ENCODE peak calls at places on chromosomes 11 and 22, in six cellular contexts. V is cardiac muscle cell, U is right cardiac atrium, C is MM.1S, L is colonic mucosa, Q is Karpas-422. I is an unnamed sample. For H3K4me1, the result is how much of the 10 kb centered on the place peaks cover.

GRCh38 chr11:86792150-86792549 is 8.2 kb upstream of the PRSS23 start:
- DNase-seq in Q (no peak), U (no peak), C (no peak), V (no peak), L (no peak), I (no peak)

GRCh38 chr11:1222491-1223345 is at the start of gene MUC5B:
- DNase-seq in U (peak), Q (no peak), L (peak), V (peak), C (no peak), I (no peak)

GRCh38 chr22:29336751-29337490 is 21.4 kb upstream of the RASL10A start:
- DNase-seq in L (no peak), U (no peak), Q (no peak), V (no peak), C (no peak), I (no peak)

GRCh38 chr22:31082606-31083376 is 1.7 kb downstream of the SMTN start:
- DNase-seq in Q (peak), L (peak), V (peak), U (peak), C (no peak), I (peak)

GRCh38 chr11:102114032-102114431 is 3.8 kb downstream of the YAP1 start:
- DNase-seq in L (no peak), Q (no peak), C (no peak), V (no peak), U (no peak), I (no peak)

GRCh38 chr22:20315337-20316216 is 4.3 kb downstream of the DGCR6L start:
- DNase-seq in C (no peak), U (no peak), V (no peak), L (peak), Q (no peak), I (no peak)

GRCh38 chr11:74543991-74544390 is 48.4 kb upstream of the POLD3 start:
- DNase-seq in Q (no peak), C (no peak), U (no peak), V (no peak), L (no peak), I (no peak)

GRCh38 chr22:27344546-27344945 is 457.0 kb downstream of the MN1 start:
- DNase-seq in C (no peak), Q (no peak), U (no peak), L (no peak), V (no peak), I (no peak)

GRCh38 chr11:103338621-103339484 is 229.6 kb downstream of the DYNC2H1 start:
- DNase-seq in Q (no peak), U (no peak), V (peak), C (no peak), L (no peak), I (no peak)

GRCh38 chr11:124798991-124799383 is 1.2 kb downstream of the MSANTD2 start:
- DNase-seq in L (peak), Q (no peak), V (peak), U (no peak), C (peak), I (no peak)

GRCh38 chr11:111918390-111919256 is at the start of gene C11orf52:
- DNase-seq in C (peak), V (peak), Q (no peak), L (peak), U (no peak), I (no peak)

GRCh38 chr11:72336163-72336562 is 92.2 kb upstream of the PHOX2A start:
- DNase-seq in C (no peak), Q (no peak), L (no peak), U (no peak), V (no peak), I (no peak)

GRCh38 chr11:2674681-2675131 is 25.1 kb downstream of the KCNQ1OT1 start:
- DNase-seq in Q (no peak), C (no peak), L (no peak), V (no peak), U (no peak), I (peak)

GRCh38 chr11:119236891-119237290 is 30.8 kb downstream of the CBL start:
- DNase-seq in L (no peak), V (no peak), C (no peak), U (no peak), Q (no peak), I (no peak)

GRCh38 chr11:68345776-68346728 is 33.7 kb downstream of the LRP5 start:
- DNase-seq in U (peak), C (no peak), L (no peak), Q (no peak), V (peak), I (no peak)
- H3K4me1 ChIP-seq in U (under half), C (under half), L (under half), Q (under half), V (under half), I (under half)

GRCh38 chr22:37098976-37099577 is 10.4 kb downstream of the TMPRSS6 start:
- DNase-seq in V (no peak), U (no peak), Q (no peak), L (no peak), C (no peak), I (no peak)
- H3K4me1 ChIP-seq in V (under half), U (under half), Q (under half), L (under half), C (under half), I (under half)

DNA sequence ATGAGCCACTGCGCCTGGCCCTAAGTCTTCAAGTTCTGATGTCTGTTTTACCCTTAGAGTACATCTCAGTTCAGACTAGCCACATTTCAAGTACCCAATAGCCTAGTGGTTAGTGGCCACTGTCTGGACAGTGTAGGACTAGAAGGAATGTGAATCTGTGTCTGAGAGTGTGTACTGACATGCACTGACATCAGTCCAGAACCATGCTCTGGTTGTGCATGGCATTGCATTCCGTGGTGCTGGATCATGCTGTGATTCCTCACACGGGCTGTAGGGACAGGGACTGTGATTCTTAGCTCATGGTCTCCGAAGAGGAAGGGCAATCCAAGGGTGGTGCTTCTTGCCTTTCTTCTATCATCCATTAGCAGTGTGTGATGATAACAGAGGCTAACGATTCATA is 41.1 kb downstream of the AMOTL1 start:
- DNase-seq in U (no peak), V (no peak), Q (no peak), C (no peak), L (no peak), I (no peak)
- H3K4me1 ChIP-seq in U (under half), V (under half), Q (under half), C (under half), L (under half), I (under half)

DNA sequence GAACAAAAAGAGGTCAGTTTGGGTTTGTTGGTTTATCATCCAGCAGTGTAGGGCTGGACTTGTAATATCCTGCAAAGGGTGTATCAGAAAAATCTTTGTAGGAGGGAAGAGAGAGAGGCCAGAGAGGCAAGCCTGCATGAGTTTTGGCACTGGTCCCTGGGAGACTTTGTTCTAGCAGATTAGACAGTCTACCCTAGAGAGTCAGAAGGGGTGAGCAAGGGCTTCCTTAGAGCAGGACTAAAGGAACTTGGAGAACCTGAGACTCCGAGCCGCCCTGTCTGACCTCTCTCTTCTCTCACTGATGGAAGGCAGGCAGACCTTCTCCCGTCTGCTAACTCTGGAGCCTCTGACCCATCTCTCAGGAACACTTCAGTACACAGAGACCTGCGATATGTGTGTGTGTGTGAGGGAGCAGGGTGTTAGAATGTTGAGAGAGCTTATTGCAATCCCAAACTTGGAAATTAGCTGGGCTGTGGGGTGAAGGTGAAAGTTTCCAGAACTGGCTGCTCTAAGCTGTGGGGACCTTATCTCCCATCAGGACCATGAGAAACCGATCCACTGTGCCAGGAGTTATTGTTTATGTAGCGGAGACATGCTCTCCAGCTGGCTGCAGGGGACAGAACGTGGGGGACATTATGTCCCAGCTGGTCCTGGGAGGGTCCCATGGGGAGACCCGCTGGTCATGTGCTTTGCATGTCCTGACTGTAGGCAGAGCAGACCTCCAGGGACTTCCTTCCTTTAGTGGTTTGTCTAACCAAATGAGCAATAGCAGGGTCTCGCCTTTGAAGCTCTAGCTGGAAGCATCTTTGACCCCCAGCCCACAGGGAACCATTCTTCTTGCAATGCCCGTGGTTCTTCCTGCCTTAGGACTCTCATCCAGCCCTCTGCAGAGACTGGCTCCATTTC is 51.1 kb downstream of the TIMP3 start:
- DNase-seq in V (peak), U (peak), Q (peak), L (peak), C (no peak), I (no peak)
- H3K4me1 ChIP-seq in V (under half), U (under half), Q (under half), L (under half), C (under half), I (under half)

DNA sequence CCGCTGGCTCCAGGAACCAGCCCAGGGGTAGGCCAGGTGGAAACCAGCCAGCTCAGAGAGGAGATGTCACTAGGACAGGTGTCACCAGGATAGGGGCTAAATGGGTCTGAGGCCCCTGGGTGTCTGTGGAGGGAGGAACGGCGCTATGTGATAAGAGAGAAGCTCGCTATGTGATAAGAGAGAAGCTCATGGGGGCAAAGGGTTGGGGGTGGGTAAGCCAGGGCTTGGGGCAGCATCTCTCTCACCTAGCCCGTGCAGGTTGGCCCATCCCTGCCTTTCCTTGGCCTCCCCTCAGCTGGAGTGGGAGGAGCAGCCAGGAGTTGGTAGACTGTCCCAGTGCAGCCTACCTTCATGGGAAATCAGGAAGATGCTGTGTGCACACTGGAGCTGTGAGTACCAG is 26.5 kb upstream of the SUSD2 start:
- DNase-seq in V (no peak), U (no peak), L (no peak), C (no peak), Q (no peak), I (no peak)
- H3K4me1 ChIP-seq in V (half or more), U (under half), L (under half), C (under half), Q (under half), I (half or more)

DNA sequence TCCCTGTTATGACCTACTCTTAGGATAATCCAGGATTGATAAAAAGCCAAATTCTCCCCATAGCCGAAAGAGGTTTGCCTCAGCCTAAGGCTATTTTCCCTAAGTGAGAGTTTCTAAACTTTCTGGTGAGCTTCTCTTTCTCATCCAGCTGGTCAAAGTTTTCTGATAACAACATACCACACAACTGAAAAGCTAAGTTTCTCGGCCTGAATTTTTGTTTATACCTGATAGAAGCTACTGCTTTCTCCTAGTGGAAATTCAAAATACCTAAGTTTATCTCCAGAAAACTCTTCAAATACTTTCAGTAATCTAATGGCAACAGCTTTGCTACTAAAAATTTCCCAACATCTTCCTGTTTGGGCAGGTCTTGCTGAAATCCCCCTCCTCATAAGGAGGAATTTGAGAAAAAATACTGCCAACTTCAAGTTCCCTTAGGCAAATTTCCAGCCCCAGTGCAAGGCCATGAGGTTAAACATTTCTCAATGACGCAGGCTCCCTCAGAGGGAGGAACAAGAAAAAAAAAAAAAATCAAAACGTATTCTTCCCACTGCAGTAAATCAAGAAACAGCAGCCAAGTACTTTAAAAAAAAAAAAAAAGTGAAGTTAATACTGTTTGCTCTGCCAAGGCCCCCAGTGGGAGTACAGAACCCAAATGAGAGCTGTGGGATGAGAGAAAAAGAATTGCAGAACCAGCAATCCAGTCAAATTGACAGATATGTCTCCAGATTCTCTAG is 127.0 kb downstream of the MRTFA start:
- DNase-seq in V (peak), U (peak), L (peak), C (no peak), Q (no peak), I (no peak)
- H3K4me1 ChIP-seq in V (under half), U (under half), L (under half), C (under half), Q (half or more), I (half or more)

GRCh38 chr11:12538889-12539421 is 135.3 kb upstream of the TEAD1 start:
- DNase-seq in C (no peak), U (no peak), Q (no peak), V (no peak), L (no peak), I (no peak)
- H3K4me1 ChIP-seq in C (under half), U (under half), Q (under half), V (under half), L (under half), I (under half)

DNA sequence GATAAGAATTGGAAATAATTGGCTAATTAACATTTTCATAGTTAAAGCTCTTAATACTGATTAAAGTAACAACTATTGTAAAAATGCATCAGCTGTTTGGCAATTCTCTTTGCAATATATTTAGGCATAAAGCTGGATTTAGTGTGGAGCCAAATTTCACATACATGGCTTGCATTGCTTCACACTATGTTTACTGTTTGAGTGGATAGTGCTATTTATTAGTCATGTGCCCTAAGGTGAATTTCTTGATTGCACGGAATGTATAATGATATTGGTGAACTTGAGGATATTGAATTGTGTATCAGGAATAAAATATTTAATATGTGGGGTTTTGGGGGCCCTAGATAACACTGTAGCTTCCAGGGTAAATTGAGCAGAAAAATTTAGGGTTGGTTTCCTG is 100.9 kb downstream of the AASDHPPT start:
- DNase-seq in V (peak), Q (no peak), U (no peak), L (no peak), C (no peak), I (no peak)
- H3K4me1 ChIP-seq in V (under half), Q (under half), U (under half), L (under half), C (under half), I (under half)